ENCODE peak calls at places on chromosome 2, in four cellular contexts. F is DMS 273 treated with DMSO at 0.1 percent for 48 hours, I is pons, X is HT1080. T is an unnamed sample.

GRCh38 chr2:102141915-102142828 is at the start of gene IL1R1:
- DNase-seq in I (no peak), F (no peak), X (no peak), T (peak)

GRCh38 chr2:221254281-221254680 is 317.8 kb downstream of the EPHA4 start:
- DNase-seq in I (no peak), X (peak), F (peak), T (no peak)

GRCh38 chr2:216287251-216287650 is 85.0 kb downstream of the MARCHF4 start:
- DNase-seq in I (no peak), F (no peak), X (peak), T (no peak)

GRCh38 chr2:232352511-232353091 is 25.9 kb upstream of the ALPP start:
- DNase-seq in F (no peak), X (no peak), I (no peak), T (no peak)

GRCh38 chr2:10434885-10435419 is 13.2 kb downstream of the ODC1 start:
- DNase-seq in F (peak), X (peak), I (peak), T (peak)

GRCh38 chr2:11865378-11865777 is 118.9 kb downstream of the LPIN1 start:
- DNase-seq in X (no peak), F (no peak), I (no peak), T (no peak)

GRCh38 chr2:152647417-152648010 is 69.7 kb downstream of the PRPF40A start:
- DNase-seq in F (no peak), X (no peak), I (peak), T (peak)

GRCh38 chr2:219018286-219018685 is 23.0 kb downstream of the CFAP65 start:
- DNase-seq in F (no peak), I (no peak), X (no peak), T (no peak)

GRCh38 chr2:172777431-172777830 is 41.8 kb downstream of the RAPGEF4 start:
- DNase-seq in I (no peak), F (no peak), X (peak), T (no peak)

GRCh38 chr2:239807568-239807967 is 217.6 kb downstream of the NDUFA10 start:
- DNase-seq in F (no peak), X (no peak), I (no peak), T (peak)

GRCh38 chr2:144650886-144651285 is 131.0 kb upstream of the ZEB2 start:
- DNase-seq in X (no peak), I (no peak), F (no peak), T (no peak)

GRCh38 chr2:189113963-189114362 is 65.6 kb downstream of the COL5A2 start:
- DNase-seq in F (no peak), I (no peak), X (no peak), T (no peak)

GRCh38 chr2:207241198-207241597 is 75.5 kb upstream of the KLF7 start:
- DNase-seq in X (peak), I (no peak), F (no peak), T (no peak)

GRCh38 chr2:172701250-172701649 is 34.4 kb upstream of the RAPGEF4 start:
- DNase-seq in I (no peak), F (no peak), X (peak), T (no peak)

GRCh38 chr2:240566203-240567136 is 1.8 kb upstream of the RNPEPL1 start:
- DNase-seq in I (peak), X (peak), F (peak), T (peak)

GRCh38 chr2:203799905-203800304 is 67.7 kb upstream of the CTLA4 start:
- DNase-seq in X (no peak), I (no peak), F (no peak), T (no peak)

GRCh38 chr2:68435605-68436004 is 31.5 kb downstream of the FBXO48 start:
- DNase-seq in I (no peak), F (no peak), X (no peak), T (no peak)

GRCh38 chr2:133377599-133377998 is 190.7 kb downstream of the NCKAP5 start:
- DNase-seq in X (no peak), I (no peak), F (no peak), T (no peak)

GRCh38 chr2:173869830-173870229 is 95.3 kb downstream of the SP3 start:
- DNase-seq in F (no peak), X (no peak), I (no peak), T (no peak)

GRCh38 chr2:24816884-24817283 is 23.7 kb downstream of the CENPO start:
- DNase-seq in X (peak), I (no peak), F (no peak), T (no peak)

GRCh38 chr2:33552758-33553461 is 46.2 kb downstream of the FAM98A start:
- DNase-seq in F (no peak), X (peak), I (no peak), T (no peak)

GRCh38 chr2:203708846-203709815 is 2.7 kb downstream of the CD28 start:
- DNase-seq in F (no peak), X (no peak), I (no peak), T (no peak)

GRCh38 chr2:218152172-218152571 is 14.6 kb downstream of the CXCR1 start:
- DNase-seq in F (no peak), X (no peak), I (no peak), T (no peak)

GRCh38 chr2:45874324-45874723 is 222.8 kb downstream of the PRKCE start:
- DNase-seq in X (no peak), F (no peak), I (no peak), T (peak)

GRCh38 chr2:10560626-10561025 is 112.5 kb upstream of the ODC1 start:
- DNase-seq in X (no peak), I (no peak), F (no peak), T (no peak)

GRCh38 chr2:109702250-109702985 is 88.3 kb downstream of the SOWAHC start:
- DNase-seq in I (no peak), X (peak), F (no peak), T (no peak)

GRCh38 chr2:96937586-96937985 is 48.8 kb downstream of the FAM178B start:
- DNase-seq in I (no peak), X (no peak), F (no peak), T (no peak)

GRCh38 chr2:173555833-173556232 is 201.2 kb downstream of the CDCA7 start:
- DNase-seq in I (peak), F (no peak), X (no peak), T (no peak)

GRCh38 chr2:33370886-33371285 is 105.6 kb upstream of the RASGRP3 start:
- DNase-seq in F (no peak), I (no peak), X (no peak), T (no peak)

GRCh38 chr2:9024575-9024974 is 21.1 kb upstream of the MBOAT2 start:
- DNase-seq in I (no peak), X (no peak), F (no peak), T (no peak)

GRCh38 chr2:240598311-240598911 is 11.9 kb downstream of the CAPN10 start:
- DNase-seq in I (no peak), X (no peak), F (no peak), T (no peak)

GRCh38 chr2:203361922-203362321 is 33.7 kb downstream of the ABI2 start:
- DNase-seq in F (no peak), X (no peak), I (peak), T (no peak)

GRCh38 chr2:27211241-27211942 is 449 bp upstream of the ATRAID start:
- DNase-seq in I (no peak), X (peak), F (peak), T (no peak)

GRCh38 chr2:102418421-102418961 is 4.5 kb upstream of the IL18RAP start:
- DNase-seq in I (no peak), F (no peak), X (peak), T (no peak)

GRCh38 chr2:158045362-158045761 is 56.3 kb upstream of the UPP2 start:
- DNase-seq in I (no peak), F (peak), X (no peak), T (no peak)

GRCh38 chr2:6824962-6825361 is 40.7 kb downstream of the CMPK2 start:
- DNase-seq in F (no peak), I (no peak), X (peak), T (no peak)

GRCh38 chr2:64599469-64599868 is 54.2 kb downstream of the SERTAD2 start:
- DNase-seq in X (peak), F (no peak), I (no peak), T (peak)